ENCODE peak calls at places on chromosomes 11 and 22, in ten cellular contexts. One of them, this sample, is unnamed. For H3K4me1, the result is how much of the 10 kb centered on the place peaks cover.

GRCh38 chr11:35990816-35991215 is 47.0 kb downstream of the LDLRAD3 start:
- DNase-seq in IMR-90: no peak
- DNase-seq in fibroblast of lung: no peak
- DNase-seq in uterus: no peak
- DNase-seq in heart left ventricle: no peak
- DNase-seq in effector memory CD4-positive, alpha-beta T cell: no peak
- DNase-seq in CD8-positive, alpha-beta memory T cell: no peak
- DNase-seq in foreskin keratinocyte: no peak
- DNase-seq in mesenchymal stem cell: no peak
- DNase-seq in GM23338: no peak
- DNase-seq in this sample: no peak

GRCh38 chr11:133842053-133842452 is 3.3 kb downstream of the SPATA19 start:
- DNase-seq in foreskin keratinocyte: no peak
- DNase-seq in GM23338: no peak
- DNase-seq in CD8-positive, alpha-beta memory T cell: no peak
- DNase-seq in IMR-90: no peak
- DNase-seq in fibroblast of lung: no peak
- DNase-seq in uterus: no peak
- DNase-seq in mesenchymal stem cell: no peak
- DNase-seq in effector memory CD4-positive, alpha-beta T cell: no peak
- DNase-seq in heart left ventricle: no peak
- DNase-seq in this sample: no peak

GRCh38 chr22:36343720-36344105 is 44.1 kb downstream of the MYH9 start:
- DNase-seq in mesenchymal stem cell: no peak
- DNase-seq in foreskin keratinocyte: no peak
- DNase-seq in fibroblast of lung: no peak
- DNase-seq in IMR-90: no peak
- DNase-seq in uterus: no peak
- DNase-seq in effector memory CD4-positive, alpha-beta T cell: no peak
- DNase-seq in GM23338: no peak
- DNase-seq in heart left ventricle: no peak
- DNase-seq in CD8-positive, alpha-beta memory T cell: no peak
- DNase-seq in this sample: no peak

GRCh38 chr22:49760630-49761571 is 66.8 kb downstream of the BRD1 start:
- DNase-seq in foreskin keratinocyte: peak
- DNase-seq in mesenchymal stem cell: no peak
- DNase-seq in uterus: no peak
- DNase-seq in effector memory CD4-positive, alpha-beta T cell: no peak
- DNase-seq in heart left ventricle: no peak
- DNase-seq in IMR-90: no peak
- DNase-seq in fibroblast of lung: no peak
- DNase-seq in CD8-positive, alpha-beta memory T cell: no peak
- DNase-seq in GM23338: no peak
- DNase-seq in this sample: peak

GRCh38 chr22:36385491-36386350 is 2.0 kb downstream of the MYH9 start:
- DNase-seq in uterus: peak
- DNase-seq in GM23338: peak
- DNase-seq in heart left ventricle: no peak
- DNase-seq in IMR-90: no peak
- DNase-seq in fibroblast of lung: peak
- DNase-seq in effector memory CD4-positive, alpha-beta T cell: peak
- DNase-seq in CD8-positive, alpha-beta memory T cell: peak
- DNase-seq in foreskin keratinocyte: no peak
- DNase-seq in mesenchymal stem cell: peak
- DNase-seq in this sample: peak

GRCh38 chr11:57417056-57417455 is 9.9 kb downstream of the SLC43A3 start:
- DNase-seq in GM23338: no peak
- DNase-seq in uterus: no peak
- DNase-seq in CD8-positive, alpha-beta memory T cell: no peak
- DNase-seq in mesenchymal stem cell: no peak
- DNase-seq in IMR-90: peak
- DNase-seq in foreskin keratinocyte: no peak
- DNase-seq in fibroblast of lung: peak
- DNase-seq in heart left ventricle: no peak
- DNase-seq in effector memory CD4-positive, alpha-beta T cell: no peak
- DNase-seq in this sample: no peak

GRCh38 chr11:14644396-14645246 is 1.0 kb downstream of the PDE3B start:
- DNase-seq in uterus: no peak
- DNase-seq in foreskin keratinocyte: peak
- DNase-seq in mesenchymal stem cell: peak
- DNase-seq in effector memory CD4-positive, alpha-beta T cell: peak
- DNase-seq in CD8-positive, alpha-beta memory T cell: peak
- DNase-seq in fibroblast of lung: peak
- DNase-seq in heart left ventricle: peak
- DNase-seq in IMR-90: no peak
- DNase-seq in GM23338: peak
- DNase-seq in this sample: peak

GRCh38 chr11:10072841-10073240 is 221.2 kb downstream of the SBF2 start:
- DNase-seq in GM23338: no peak
- DNase-seq in CD8-positive, alpha-beta memory T cell: no peak
- DNase-seq in IMR-90: peak
- DNase-seq in fibroblast of lung: peak
- DNase-seq in mesenchymal stem cell: no peak
- DNase-seq in heart left ventricle: no peak
- DNase-seq in foreskin keratinocyte: no peak
- DNase-seq in effector memory CD4-positive, alpha-beta T cell: no peak
- DNase-seq in uterus: no peak
- DNase-seq in this sample: no peak

GRCh38 chr22:44384563-44384940 is 71.8 kb upstream of the SHISAL1 start:
- DNase-seq in CD8-positive, alpha-beta memory T cell: no peak
- DNase-seq in fibroblast of lung: no peak
- DNase-seq in effector memory CD4-positive, alpha-beta T cell: no peak
- DNase-seq in mesenchymal stem cell: no peak
- DNase-seq in IMR-90: no peak
- DNase-seq in foreskin keratinocyte: no peak
- DNase-seq in GM23338: no peak
- DNase-seq in heart left ventricle: no peak
- DNase-seq in uterus: no peak
- DNase-seq in this sample: no peak

GRCh38 chr11:77072851-77073327 is 6.1 kb downstream of the CAPN5 start:
- DNase-seq in heart left ventricle: no peak
- DNase-seq in IMR-90: no peak
- DNase-seq in uterus: no peak
- DNase-seq in CD8-positive, alpha-beta memory T cell: no peak
- DNase-seq in fibroblast of lung: no peak
- DNase-seq in foreskin keratinocyte: no peak
- DNase-seq in GM23338: no peak
- DNase-seq in effector memory CD4-positive, alpha-beta T cell: no peak
- DNase-seq in mesenchymal stem cell: no peak
- DNase-seq in this sample: peak

GRCh38 chr11:77071671-77072605 is 5.2 kb downstream of the CAPN5 start:
- DNase-seq in heart left ventricle: no peak
- DNase-seq in fibroblast of lung: no peak
- DNase-seq in uterus: peak
- DNase-seq in mesenchymal stem cell: peak
- DNase-seq in foreskin keratinocyte: no peak
- DNase-seq in GM23338: no peak
- DNase-seq in effector memory CD4-positive, alpha-beta T cell: no peak
- DNase-seq in CD8-positive, alpha-beta memory T cell: no peak
- DNase-seq in IMR-90: peak
- DNase-seq in this sample: peak

GRCh38 chr11:77074626-77075221 is 8.0 kb downstream of the CAPN5 start:
- DNase-seq in mesenchymal stem cell: no peak
- DNase-seq in effector memory CD4-positive, alpha-beta T cell: no peak
- DNase-seq in foreskin keratinocyte: no peak
- DNase-seq in uterus: peak
- DNase-seq in fibroblast of lung: no peak
- DNase-seq in IMR-90: no peak
- DNase-seq in GM23338: no peak
- DNase-seq in CD8-positive, alpha-beta memory T cell: no peak
- DNase-seq in heart left ventricle: no peak
- DNase-seq in this sample: peak

GRCh38 chr11:77074205-77074604 is 7.4 kb downstream of the CAPN5 start:
- DNase-seq in heart left ventricle: no peak
- DNase-seq in IMR-90: no peak
- DNase-seq in uterus: peak
- DNase-seq in foreskin keratinocyte: no peak
- DNase-seq in GM23338: no peak
- DNase-seq in mesenchymal stem cell: no peak
- DNase-seq in fibroblast of lung: no peak
- DNase-seq in CD8-positive, alpha-beta memory T cell: no peak
- DNase-seq in effector memory CD4-positive, alpha-beta T cell: no peak
- DNase-seq in this sample: peak

GRCh38 chr11:77073328-77074001 is 6.7 kb downstream of the CAPN5 start:
- DNase-seq in GM23338: no peak
- DNase-seq in mesenchymal stem cell: peak
- DNase-seq in CD8-positive, alpha-beta memory T cell: no peak
- DNase-seq in effector memory CD4-positive, alpha-beta T cell: no peak
- DNase-seq in foreskin keratinocyte: peak
- DNase-seq in fibroblast of lung: peak
- DNase-seq in heart left ventricle: peak
- DNase-seq in IMR-90: peak
- DNase-seq in uterus: peak
- DNase-seq in this sample: peak
- H3K27ac ChIP-seq in GM23338: no peak
- H3K27ac ChIP-seq in mesenchymal stem cell: peak
- H3K27ac ChIP-seq in CD8-positive, alpha-beta memory T cell: no peak
- H3K27ac ChIP-seq in effector memory CD4-positive, alpha-beta T cell: no peak
- H3K27ac ChIP-seq in foreskin keratinocyte: no peak
- H3K27ac ChIP-seq in fibroblast of lung: peak
- H3K27ac ChIP-seq in heart left ventricle: peak
- H3K27ac ChIP-seq in IMR-90: peak
- H3K27ac ChIP-seq in uterus: peak
- H3K27ac ChIP-seq in this sample: peak

DNA sequence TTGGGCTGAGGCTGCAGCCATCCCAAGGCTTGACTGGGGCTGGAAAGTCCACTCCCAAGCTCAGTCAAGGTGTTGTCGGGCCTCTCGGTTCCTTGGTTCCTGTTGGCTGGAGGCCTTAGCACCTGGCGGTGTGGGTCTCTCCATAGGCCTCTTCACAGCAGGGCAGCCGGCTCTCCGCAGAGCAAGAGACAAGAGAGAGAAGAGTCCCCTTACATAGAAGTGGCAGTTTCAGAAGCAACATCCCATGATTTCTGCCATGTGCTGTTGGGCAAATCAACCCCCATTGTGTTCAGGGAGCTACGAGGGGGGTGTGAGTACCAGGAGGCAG is 247.3 kb upstream of the TBCEL start:
- DNase-seq in effector memory CD4-positive, alpha-beta T cell: no peak
- DNase-seq in IMR-90: no peak
- DNase-seq in heart left ventricle: no peak
- DNase-seq in foreskin keratinocyte: no peak
- DNase-seq in uterus: no peak
- DNase-seq in mesenchymal stem cell: no peak
- DNase-seq in GM23338: no peak
- DNase-seq in fibroblast of lung: no peak
- DNase-seq in CD8-positive, alpha-beta memory T cell: no peak
- DNase-seq in this sample: no peak
- H3K4me1 ChIP-seq in effector memory CD4-positive, alpha-beta T cell: under half
- H3K4me1 ChIP-seq in IMR-90: under half
- H3K4me1 ChIP-seq in heart left ventricle: under half
- H3K4me1 ChIP-seq in foreskin keratinocyte: under half
- H3K4me1 ChIP-seq in uterus: under half
- H3K4me1 ChIP-seq in mesenchymal stem cell: under half
- H3K4me1 ChIP-seq in GM23338: under half
- H3K4me1 ChIP-seq in fibroblast of lung: under half
- H3K4me1 ChIP-seq in CD8-positive, alpha-beta memory T cell: under half
- H3K4me1 ChIP-seq in this sample: under half

GRCh38 chr11:112292188-112292587 is 31.5 kb upstream of the PLET1 start:
- DNase-seq in mesenchymal stem cell: no peak
- DNase-seq in uterus: no peak
- DNase-seq in effector memory CD4-positive, alpha-beta T cell: no peak
- DNase-seq in CD8-positive, alpha-beta memory T cell: no peak
- DNase-seq in fibroblast of lung: no peak
- DNase-seq in GM23338: no peak
- DNase-seq in foreskin keratinocyte: no peak
- DNase-seq in heart left ventricle: no peak
- DNase-seq in IMR-90: no peak
- DNase-seq in this sample: no peak

GRCh38 chr11:112292785-112293407 is 32.2 kb upstream of the PLET1 start:
- DNase-seq in GM23338: no peak
- DNase-seq in IMR-90: peak
- DNase-seq in foreskin keratinocyte: peak
- DNase-seq in heart left ventricle: no peak
- DNase-seq in mesenchymal stem cell: peak
- DNase-seq in CD8-positive, alpha-beta memory T cell: no peak
- DNase-seq in effector memory CD4-positive, alpha-beta T cell: no peak
- DNase-seq in uterus: peak
- DNase-seq in fibroblast of lung: peak
- DNase-seq in this sample: no peak

GRCh38 chr11:112291191-112291590 is 30.5 kb upstream of the PLET1 start:
- DNase-seq in IMR-90: no peak
- DNase-seq in uterus: no peak
- DNase-seq in heart left ventricle: no peak
- DNase-seq in GM23338: no peak
- DNase-seq in mesenchymal stem cell: no peak
- DNase-seq in fibroblast of lung: no peak
- DNase-seq in CD8-positive, alpha-beta memory T cell: no peak
- DNase-seq in foreskin keratinocyte: no peak
- DNase-seq in effector memory CD4-positive, alpha-beta T cell: no peak
- DNase-seq in this sample: no peak

GRCh38 chr11:112289588-112290461 is 29.2 kb upstream of the PLET1 start:
- DNase-seq in mesenchymal stem cell: peak
- DNase-seq in GM23338: peak
- DNase-seq in fibroblast of lung: peak
- DNase-seq in IMR-90: peak
- DNase-seq in heart left ventricle: peak
- DNase-seq in foreskin keratinocyte: no peak
- DNase-seq in CD8-positive, alpha-beta memory T cell: peak
- DNase-seq in effector memory CD4-positive, alpha-beta T cell: peak
- DNase-seq in uterus: peak
- DNase-seq in this sample: peak

GRCh38 chr11:112290462-112290894 is 29.8 kb upstream of the PLET1 start:
- DNase-seq in effector memory CD4-positive, alpha-beta T cell: no peak
- DNase-seq in uterus: no peak
- DNase-seq in fibroblast of lung: no peak
- DNase-seq in mesenchymal stem cell: peak
- DNase-seq in CD8-positive, alpha-beta memory T cell: no peak
- DNase-seq in IMR-90: no peak
- DNase-seq in heart left ventricle: no peak
- DNase-seq in GM23338: peak
- DNase-seq in foreskin keratinocyte: no peak
- DNase-seq in this sample: no peak
- H3K27ac ChIP-seq in effector memory CD4-positive, alpha-beta T cell: peak
- H3K27ac ChIP-seq in uterus: peak
- H3K27ac ChIP-seq in fibroblast of lung: peak
- H3K27ac ChIP-seq in mesenchymal stem cell: no peak
- H3K27ac ChIP-seq in CD8-positive, alpha-beta memory T cell: no peak
- H3K27ac ChIP-seq in IMR-90: peak
- H3K27ac ChIP-seq in heart left ventricle: peak
- H3K27ac ChIP-seq in GM23338: no peak
- H3K27ac ChIP-seq in foreskin keratinocyte: no peak
- H3K27ac ChIP-seq in this sample: peak

DNA sequence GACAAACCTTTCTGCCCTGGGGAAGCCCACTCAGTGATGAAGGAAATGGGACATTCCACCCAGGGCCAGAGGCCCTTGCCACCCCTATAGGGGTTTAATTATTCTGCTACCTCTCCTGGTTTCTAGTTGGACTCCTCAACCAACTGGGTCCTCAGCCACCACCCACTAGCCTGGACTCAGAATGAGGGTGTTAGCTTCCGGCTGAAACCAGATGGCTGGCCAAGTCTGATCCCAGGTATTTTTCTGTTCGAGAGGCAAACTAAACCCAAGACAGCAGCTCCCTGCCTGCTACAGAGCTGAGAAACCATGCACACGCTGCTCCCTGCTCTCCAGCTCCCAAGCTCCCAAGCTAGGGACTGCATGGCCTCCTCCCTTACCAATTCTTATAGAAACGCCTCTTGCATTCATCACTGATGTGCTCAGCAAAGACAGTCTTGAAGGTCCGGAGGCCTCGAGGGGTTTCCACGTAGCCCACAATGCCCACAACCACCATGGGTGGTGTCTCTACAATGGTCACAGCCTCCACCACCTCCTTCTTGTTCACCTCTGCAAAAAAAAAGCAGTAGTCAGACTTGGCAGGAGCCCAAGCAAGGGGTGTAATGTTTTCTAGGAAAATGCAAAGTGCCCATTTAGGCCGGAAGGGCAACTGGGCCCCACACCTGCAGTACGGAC is 2.2 kb downstream of the RPL3 start:
- DNase-seq in effector memory CD4-positive, alpha-beta T cell: no peak
- DNase-seq in heart left ventricle: no peak
- DNase-seq in uterus: no peak
- DNase-seq in GM23338: no peak
- DNase-seq in CD8-positive, alpha-beta memory T cell: peak
- DNase-seq in foreskin keratinocyte: no peak
- DNase-seq in IMR-90: no peak
- DNase-seq in mesenchymal stem cell: peak
- DNase-seq in fibroblast of lung: no peak
- DNase-seq in this sample: no peak
- H3K4me1 ChIP-seq in effector memory CD4-positive, alpha-beta T cell: under half
- H3K4me1 ChIP-seq in heart left ventricle: under half
- H3K4me1 ChIP-seq in uterus: under half
- H3K4me1 ChIP-seq in GM23338: under half
- H3K4me1 ChIP-seq in CD8-positive, alpha-beta memory T cell: under half
- H3K4me1 ChIP-seq in foreskin keratinocyte: under half
- H3K4me1 ChIP-seq in IMR-90: under half
- H3K4me1 ChIP-seq in mesenchymal stem cell: under half
- H3K4me1 ChIP-seq in fibroblast of lung: under half
- H3K4me1 ChIP-seq in this sample: under half

This sample was measured in colonic mucosa.